ENCODE peak calls at places on chromosomes 1 and 21, in ten cellular contexts. U is heart left ventricle; N is IMR-90; K is glutamatergic neuron; A is HuH-7.5; Y is activated naive CD8-positive, alpha-beta T cell treated with anti-CD3 and anti-CD28 coated beads, Interleukin-2, amount 50 U/mL, for 24 hours; O is upper lobe of right lung; F is tibial artery; V is stimulated activated CD4-positive, alpha-beta T cell treated with anti-CD3 and anti-CD28 coated beads, Interleukin-1b, Interleukin-23, amount 100 ng/mL, for 48 hours; D is stimulated activated CD8-positive, alpha-beta memory T cell treated with anti-CD3 and anti-CD28 coated beads, Interleukin-12 subunit alpha, Interleukin-12 subunit beta, amount 100 ng/mL, for 4 hours. X is an unnamed sample.

GRCh38 chr1:185627136-185627535 is 107.1 kb upstream of the HMCN1 start:
- DNase-seq in D (no peak), U (no peak), Y (no peak), O (no peak), V (no peak), K (no peak), F (no peak), A (no peak), N (no peak), X (no peak)

GRCh38 chr1:23957096-23957495 is 2.5 kb upstream of the PNRC2 start:
- DNase-seq in V (no peak), F (no peak), K (peak; percentile 77), U (no peak), O (no peak), D (no peak), Y (no peak), A (no peak), N (no peak), X (no peak)

GRCh38 chr1:22611530-22611947 is 24.9 kb upstream of the C1QA start:
- DNase-seq in D (no peak), A (peak; percentile 56), F (no peak), Y (peak; percentile 24), U (no peak), V (peak; percentile 7), K (no peak), N (peak; percentile 56), O (no peak), X (peak; percentile 42)

GRCh38 chr1:30106125-30106524 is 617.3 kb downstream of the MATN1 start:
- DNase-seq in O (no peak), Y (peak; percentile 13), F (no peak), N (peak; percentile 18), A (peak; percentile 51), K (peak; percentile 83), V (no peak), U (no peak), D (no peak), X (peak; percentile 57)

GRCh38 chr1:64956241-64956640 is 10.1 kb downstream of the JAK1 start:
- DNase-seq in A (no peak), N (no peak), Y (peak; percentile 45), D (no peak), K (no peak), F (no peak), U (no peak), V (peak; percentile 24), O (no peak), X (no peak)

GRCh38 chr1:40432644-40433385 is 17.5 kb upstream of the ZFP69B start:
- DNase-seq in Y (no peak), U (no peak), D (no peak), K (no peak), V (no peak), F (no peak), A (no peak), O (no peak), N (no peak), X (no peak)

GRCh38 chr21:16116798-16117197 is 387.0 kb downstream of the USP25 start:
- DNase-seq in F (no peak), O (no peak), K (no peak), N (peak; percentile 77), A (no peak), V (no peak), Y (no peak), U (no peak), D (no peak), X (no peak)

GRCh38 chr1:155003227-155003765 is 694 bp downstream of the ZBTB7B start:
- DNase-seq in O (no peak), F (peak; percentile 55), A (no peak), N (no peak), D (no peak), Y (peak; percentile 46), K (no peak), V (no peak), U (no peak), X (no peak)

X was measured in SK-MEL-5.